ENCODE peak calls at places on chromosomes 3 and 15, in six cellular contexts. M is A549; O is Caco-2; H is AG04450; L is CD8-positive, alpha-beta T cell; S is HCT116. G is an unnamed sample.

GRCh38 chr15:60563539-60564404 is 84.8 kb upstream of the ICE2 start:
- DNase-seq in M (no peak), O (no peak), H (no peak), L (peak; percentile 39), S (no peak), G (no peak)

GRCh38 chr3:112672716-112673506 is 32.0 kb upstream of the CCDC80 start:
- DNase-seq in M (no peak), O (no peak), H (no peak), L (no peak), S (no peak), G (no peak)

GRCh38 chr3:25664066-25664809 is 469 bp downstream of the TOP2B start:
- DNase-seq in M (peak; percentile 42), O (peak; percentile 72), H (no peak), L (peak; percentile 56), S (peak; percentile 3), G (peak; percentile 85)

GRCh38 chr3:153628591-153628990 is 466.6 kb downstream of the RAP2B start:
- DNase-seq in M (no peak), O (no peak), H (no peak), L (no peak), S (no peak), G (no peak)

GRCh38 chr3:149197669-149198068 is 24.0 kb downstream of the CP start:
- DNase-seq in M (no peak), O (no peak), H (no peak), L (no peak), S (no peak), G (no peak)

GRCh38 chr3:1196997-1197396 is 104.2 kb downstream of the CNTN6 start:
- DNase-seq in M (no peak), O (no peak), H (no peak), L (no peak), S (no peak), G (no peak)

GRCh38 chr3:160480931-160481330 is 31.3 kb upstream of the TRIM59 start:
- DNase-seq in M (no peak), O (no peak), H (no peak), L (no peak), S (no peak), G (no peak)

GRCh38 chr3:194936659-194937058 is 251.0 kb downstream of the FAM43A start:
- DNase-seq in M (no peak), O (no peak), H (no peak), L (no peak), S (no peak), G (no peak)

DNA sequence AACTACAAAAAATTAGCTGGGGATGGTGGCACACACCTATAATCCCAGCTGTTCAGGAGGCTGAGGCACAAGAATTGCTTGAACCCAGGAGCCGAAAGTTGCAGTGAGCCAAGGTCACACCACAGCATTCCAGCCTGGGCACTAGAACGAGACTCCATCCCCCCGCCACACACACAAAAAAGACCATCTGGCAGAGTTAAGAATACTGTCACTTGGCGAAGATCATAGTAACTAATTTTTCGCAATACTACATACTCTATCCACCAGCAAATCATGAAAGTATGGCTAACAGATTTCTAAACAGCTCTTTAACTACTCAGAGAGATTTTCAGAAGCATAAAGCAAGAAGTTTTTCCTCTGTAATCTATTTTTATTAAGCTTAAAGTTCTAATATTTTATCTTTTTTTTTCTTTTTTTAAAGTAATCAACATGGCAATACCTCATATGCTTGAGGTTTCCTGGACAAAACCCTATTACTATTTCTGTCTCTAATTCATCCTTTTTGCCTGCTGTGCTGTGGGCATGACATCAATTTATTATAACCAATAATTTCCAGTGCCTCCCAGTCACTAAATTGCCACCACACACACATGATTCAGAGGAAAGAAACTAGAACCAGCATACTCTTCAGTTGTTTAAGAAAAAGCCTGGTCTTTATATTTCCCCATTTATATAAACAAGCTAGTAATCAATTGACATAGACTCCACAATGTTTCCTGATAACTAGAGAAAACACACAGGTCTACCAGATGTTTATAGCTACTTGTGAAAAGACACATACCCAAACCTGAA is 46.9 kb downstream of the CHSY1 start:
- DNase-seq in M (no peak), O (no peak), H (no peak), L (no peak), S (no peak), G (no peak)
- H3K4me3 ChIP-seq in M (no peak overlapping the region), O (no peak overlapping the region), H (no peak overlapping the region), L (no peak overlapping the region), S (no peak overlapping the region), G (no peak overlapping the region)

GRCh38 chr3:141661229-141662196 is 76.6 kb upstream of the RNF7 start:
- DNase-seq in M (no peak), O (no peak), H (no peak), L (no peak), S (no peak), G (no peak)

GRCh38 chr3:141663993-141664392 is 74.1 kb upstream of the RNF7 start:
- DNase-seq in M (no peak), O (no peak), H (no peak), L (no peak), S (no peak), G (no peak)

GRCh38 chr3:141656771-141657170 is 81.3 kb upstream of the RNF7 start:
- DNase-seq in M (no peak), O (no peak), H (no peak), L (no peak), S (no peak), G (no peak)

GRCh38 chr3:141660598-141660947 is 77.5 kb upstream of the RNF7 start:
- DNase-seq in M (no peak), O (peak; percentile 6), H (no peak), L (no peak), S (no peak), G (no peak)

GRCh38 chr3:141659821-141660597 is 78.1 kb upstream of the RNF7 start:
- DNase-seq in M (peak; percentile 26), O (peak; percentile 71), H (no peak), L (no peak), S (no peak), G (peak; percentile 53)
- H3K4me3 ChIP-seq in M (peak overlapping the region; percentile 52), O (peak overlapping the region; percentile 72), H (peak overlapping the region; percentile 61), L (peak overlapping the region; percentile 12), S (peak overlapping the region; percentile 56), G (peak overlapping the region; percentile 74)

DNA sequence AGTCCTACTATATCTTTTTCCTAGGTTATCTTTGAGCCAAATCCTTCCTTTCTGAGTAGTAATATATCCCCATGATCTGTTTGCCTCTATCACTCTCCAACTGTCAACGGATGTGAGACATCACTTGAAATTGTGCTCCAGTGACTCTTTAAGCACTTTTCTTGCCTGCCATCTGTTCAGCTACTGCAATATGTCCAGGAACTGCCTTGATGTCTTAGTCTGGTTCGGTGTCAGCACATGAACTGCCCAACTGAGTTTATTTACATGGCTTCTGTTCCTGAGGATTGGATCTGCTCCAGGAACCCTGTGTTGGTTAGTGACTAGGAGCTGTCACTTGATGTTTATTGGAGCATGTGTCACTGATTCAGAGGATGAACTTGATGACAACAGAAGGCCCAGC is 116.5 kb downstream of the SLC9A9 start:
- DNase-seq in M (no peak), O (no peak), H (no peak), L (no peak), S (no peak), G (no peak)
- H3K4me3 ChIP-seq in M (no peak overlapping the region), O (no peak overlapping the region), H (no peak overlapping the region), L (no peak overlapping the region), S (no peak overlapping the region), G (no peak overlapping the region)

GRCh38 chr3:94512876-94513275 is 450.0 kb downstream of the NSUN3 start:
- DNase-seq in M (no peak), O (no peak), H (no peak), L (no peak), S (no peak), G (no peak)

GRCh38 chr3:94515983-94516382 is 453.1 kb downstream of the NSUN3 start:
- DNase-seq in M (no peak), O (no peak), H (no peak), L (no peak), S (no peak), G (no peak)

GRCh38 chr3:94513600-94513999 is 450.7 kb downstream of the NSUN3 start:
- DNase-seq in M (no peak), O (no peak), H (no peak), L (no peak), S (no peak), G (no peak)
- H3K4me3 ChIP-seq in M (no peak overlapping the region), O (no peak overlapping the region), H (no peak overlapping the region), L (no peak overlapping the region), S (no peak overlapping the region), G (no peak overlapping the region)

DNA sequence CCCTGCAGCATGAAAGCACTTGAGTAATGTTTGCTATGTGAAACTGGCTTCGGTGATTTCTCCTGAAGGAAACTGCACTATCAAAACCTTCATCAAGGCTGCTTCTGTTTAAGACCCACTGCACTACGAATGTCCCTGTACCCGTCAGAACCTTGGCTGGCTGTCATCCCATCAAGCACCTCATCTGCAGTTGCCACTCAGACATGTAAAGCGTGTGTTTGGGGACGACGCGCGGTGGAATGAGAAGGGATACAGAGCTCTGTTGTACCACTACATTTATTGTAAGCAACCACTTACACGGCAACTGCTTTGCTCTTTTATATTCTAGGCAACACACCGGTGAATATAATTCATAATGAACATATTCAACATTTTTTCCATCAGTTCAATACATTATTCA is 147.6 kb downstream of the TIGIT start:
- DNase-seq in M (no peak), O (no peak), H (no peak), L (no peak), S (no peak), G (no peak)
- H3K4me3 ChIP-seq in M (no peak overlapping the region), O (no peak overlapping the region), H (no peak overlapping the region), L (no peak overlapping the region), S (no peak overlapping the region), G (no peak overlapping the region)

DNA sequence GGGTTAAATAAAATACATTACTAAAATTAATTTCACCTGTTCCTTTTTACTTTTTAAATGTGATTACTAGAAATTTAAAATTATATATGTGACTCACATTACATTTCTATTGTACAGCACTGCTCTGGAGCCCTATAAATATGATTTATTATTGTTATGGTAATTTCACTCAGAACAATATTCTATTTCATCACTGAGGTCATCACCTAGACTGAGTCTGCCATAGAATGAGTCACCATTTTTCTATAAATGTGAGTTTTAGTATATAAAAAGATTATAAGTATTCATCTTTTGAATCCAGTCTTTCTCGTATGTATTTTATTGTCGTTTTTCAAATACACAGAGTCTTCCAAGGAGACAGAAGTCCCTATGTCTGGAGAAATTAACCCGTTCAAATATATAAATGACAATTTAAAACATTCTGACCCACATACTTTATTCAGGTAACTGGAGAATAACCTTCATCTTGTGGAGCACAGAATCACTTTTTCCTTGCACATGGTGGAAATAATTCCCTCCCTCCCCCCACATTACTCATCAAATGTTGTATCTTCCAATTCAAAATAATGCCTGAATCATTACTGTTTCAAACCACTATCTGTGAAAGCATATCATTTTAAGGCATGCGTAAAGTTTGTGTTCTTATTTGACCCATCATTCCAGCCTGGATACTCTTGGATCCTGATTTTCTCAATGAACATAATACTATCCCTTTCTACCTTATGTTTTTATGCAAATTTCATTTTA is 30.0 kb downstream of the CHST14 start:
- DNase-seq in M (no peak), O (no peak), H (no peak), L (no peak), S (no peak), G (no peak)
- H3K4me3 ChIP-seq in M (no peak overlapping the region), O (no peak overlapping the region), H (no peak overlapping the region), L (no peak overlapping the region), S (no peak overlapping the region), G (no peak overlapping the region)

GRCh38 chr3:70805044-70805732 is 492.8 kb upstream of the MDFIC2 start:
- DNase-seq in M (no peak), O (no peak), H (peak; percentile 34), L (no peak), S (no peak), G (no peak)
- H3K4me3 ChIP-seq in M (no peak overlapping the region), O (no peak overlapping the region), H (no peak overlapping the region), L (no peak overlapping the region), S (no peak overlapping the region), G (peak overlapping the region; percentile 13)

G was measured in tibial artery.